ENCODE peak calls at places on chromosomes 1 and 21, in nine cellular contexts. H, V, Z, J, S, Y, P, W and F are unnamed samples. For H3K79me2, the result is how much of the 10 kb centered on the place peaks cover.

GRCh38 chr1:99650773-99651437 is 5.0 kb downstream of the PALMD start:
- DNase-seq in H (peak), V (peak), Z (no peak), J (no peak), S (peak), Y (no peak), P (no peak), W (no peak), F (no peak)

GRCh38 chr21:16418663-16419062 is 688.9 kb downstream of the USP25 start:
- DNase-seq in H (no peak), V (no peak), Z (no peak), J (no peak), S (no peak), Y (no peak), P (no peak), W (no peak), F (no peak)

GRCh38 chr1:10634428-10635384 is 160.0 kb downstream of the PEX14 start:
- DNase-seq in H (no peak), V (no peak), Z (no peak), J (no peak), S (peak), Y (peak), P (no peak), W (peak), F (no peak)

GRCh38 chr1:58304584-58304983 is 241.9 kb downstream of the OMA1 start:
- DNase-seq in H (no peak), V (no peak), Z (no peak), J (no peak), S (no peak), Y (no peak), P (no peak), W (no peak), F (no peak)

GRCh38 chr1:1564278-1564677 is 10.4 kb downstream of the SSU72 start:
- DNase-seq in H (no peak), V (no peak), Z (no peak), J (no peak), S (no peak), Y (no peak), P (no peak), W (no peak), F (no peak)

GRCh38 chr1:171740987-171741871 is 636 bp downstream of the VAMP4 start:
- DNase-seq in H (peak), V (peak), Z (peak), J (no peak), S (peak), Y (peak), P (peak), W (peak), F (peak)

GRCh38 chr1:93471911-93472310 is 24.0 kb downstream of the FNBP1L start:
- DNase-seq in H (no peak), V (no peak), Z (no peak), J (no peak), S (peak), Y (no peak), P (no peak), W (peak), F (no peak)

GRCh38 chr1:45172015-45172414 is 34.4 kb downstream of the ZSWIM5 start:
- DNase-seq in H (no peak), V (no peak), Z (no peak), J (no peak), S (peak), Y (no peak), P (no peak), W (peak), F (peak)

GRCh38 chr1:209630383-209631219 is 21.6 kb downstream of the LAMB3 start:
- DNase-seq in H (no peak), V (peak), Z (no peak), J (no peak), S (no peak), Y (no peak), P (no peak), W (no peak), F (no peak)

GRCh38 chr1:188169971-188170370 is 1341.2 kb downstream of the PLA2G4A start:
- DNase-seq in H (no peak), V (no peak), Z (no peak), J (no peak), S (no peak), Y (no peak), P (no peak), W (no peak), F (no peak)

GRCh38 chr1:17665950-17666720 is 89.0 kb upstream of the ACTL8 start:
- DNase-seq in H (no peak), V (peak), Z (no peak), J (no peak), S (peak), Y (no peak), P (no peak), W (no peak), F (no peak)

GRCh38 chr1:50829010-50829958 is 130.8 kb downstream of the FAF1 start:
- DNase-seq in H (no peak), V (no peak), Z (no peak), J (no peak), S (peak), Y (no peak), P (no peak), W (no peak), F (no peak)

GRCh38 chr1:31699341-31699891 is 4.4 kb downstream of the COL16A1 start:
- DNase-seq in H (no peak), V (no peak), Z (no peak), J (no peak), S (no peak), Y (peak), P (peak), W (no peak), F (no peak)

GRCh38 chr21:43767980-43768867 is 7.9 kb downstream of the CSTB start:
- DNase-seq in H (peak), V (peak), Z (no peak), J (peak), S (peak), Y (no peak), P (no peak), W (peak), F (peak)

GRCh38 chr1:24968941-24969585 is 39.0 kb upstream of the RUNX3 start:
- DNase-seq in H (no peak), V (no peak), Z (no peak), J (no peak), S (no peak), Y (no peak), P (no peak), W (peak), F (no peak)

GRCh38 chr1:32881871-32882850 is 4.1 kb upstream of the HPCA start:
- DNase-seq in H (no peak), V (no peak), Z (no peak), J (no peak), S (no peak), Y (peak), P (no peak), W (no peak), F (no peak)

GRCh38 chr1:116808476-116809180 is 54.4 kb downstream of the CD2 start:
- DNase-seq in H (no peak), V (no peak), Z (no peak), J (no peak), S (peak), Y (no peak), P (no peak), W (no peak), F (no peak)

GRCh38 chr21:16913010-16913409 is 599.8 kb upstream of the CXADR start:
- DNase-seq in H (peak), V (peak), Z (no peak), J (no peak), S (peak), Y (peak), P (no peak), W (no peak), F (no peak)

GRCh38 chr1:42335809-42336518 is 929 bp upstream of the FOXJ3 start:
- DNase-seq in H (no peak), V (no peak), Z (no peak), J (no peak), S (peak), Y (no peak), P (no peak), W (peak), F (peak)

GRCh38 chr1:6585081-6585722 is 5.4 kb downstream of the ZBTB48 start:
- DNase-seq in H (no peak), V (no peak), Z (no peak), J (no peak), S (no peak), Y (peak), P (no peak), W (no peak), F (no peak)

GRCh38 chr1:228377664-228378452 is 28.8 kb downstream of the TRIM11 start:
- DNase-seq in H (no peak), V (no peak), Z (no peak), J (no peak), S (no peak), Y (no peak), P (no peak), W (peak), F (no peak)

GRCh38 chr1:42910985-42911384 is 47.7 kb downstream of the SLC2A1 start:
- DNase-seq in H (no peak), V (no peak), Z (no peak), J (no peak), S (no peak), Y (no peak), P (no peak), W (no peak), F (no peak)

GRCh38 chr1:201059871-201060555 is 36.5 kb upstream of the KIF21B start:
- DNase-seq in H (no peak), V (no peak), Z (no peak), J (no peak), S (no peak), Y (no peak), P (no peak), W (no peak), F (no peak)

GRCh38 chr1:111736548-111737215 is 2.5 kb downstream of the INKA2 start:
- DNase-seq in H (peak), V (no peak), Z (no peak), J (no peak), S (no peak), Y (no peak), P (no peak), W (no peak), F (no peak)

DNA sequence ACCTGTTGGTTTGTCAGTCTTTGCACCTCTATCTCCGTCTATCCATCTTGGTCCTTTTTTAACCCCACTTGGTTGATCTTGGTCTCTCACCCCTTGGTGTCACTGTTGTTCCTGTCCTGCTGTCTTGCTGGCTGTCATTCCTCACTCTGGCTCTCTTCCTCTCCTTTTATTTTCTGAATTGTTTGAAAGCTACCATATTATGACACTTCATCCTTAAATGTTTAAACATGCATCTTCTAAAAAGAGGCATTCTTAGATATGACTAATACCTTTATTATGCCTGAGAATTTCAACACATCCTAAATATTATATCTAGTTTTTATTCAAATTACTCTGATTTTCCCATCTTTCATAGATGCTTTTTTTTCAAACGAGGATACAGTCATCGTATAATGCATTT is 37.0 kb downstream of the BACH1 start:
- DNase-seq in H (no peak), V (no peak), Z (no peak), J (no peak), S (peak), Y (no peak), P (no peak), W (peak), F (no peak)
- H3K79me2 ChIP-seq in H (under half), V (under half), Z (half or more), J (under half), S (half or more), Y (half or more), P (under half), W (under half), F (half or more)

DNA sequence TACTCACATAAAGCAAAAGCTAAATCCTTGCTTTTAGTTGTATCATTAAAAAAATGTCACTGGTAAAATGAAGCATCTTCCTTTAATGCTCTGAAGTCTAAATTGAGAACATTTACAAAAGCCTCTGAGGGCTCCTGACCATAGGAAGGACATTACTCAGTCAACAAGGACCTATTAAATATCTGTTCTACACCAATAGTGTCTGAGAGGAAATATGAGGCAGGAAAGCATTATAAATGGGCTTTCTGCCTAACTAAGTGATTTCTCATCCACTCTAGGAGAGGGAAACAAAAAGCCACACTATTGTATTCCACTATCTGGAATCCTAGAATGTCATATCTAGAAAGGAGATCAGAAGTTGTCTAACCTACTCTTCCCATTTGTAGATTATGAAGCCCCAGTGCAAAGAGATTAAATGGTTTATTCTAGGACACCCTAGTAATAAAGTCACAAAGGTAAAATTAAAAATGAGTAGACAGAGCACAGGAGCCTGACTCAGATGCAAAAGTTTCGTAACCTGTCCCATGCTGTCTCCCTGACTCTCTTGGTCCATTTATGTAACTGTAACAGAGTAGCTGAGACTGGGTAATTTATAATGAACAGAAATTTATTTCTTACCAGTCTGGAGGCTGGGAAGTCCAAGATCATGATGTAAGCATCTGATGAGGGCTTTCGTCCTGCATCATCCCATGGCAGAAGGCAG is 17.6 kb downstream of the RGS1 start:
- DNase-seq in H (no peak), V (no peak), Z (no peak), J (no peak), S (peak), Y (no peak), P (no peak), W (no peak), F (no peak)
- TF ChIP-seq EZH2phosphoT487 in H (no peak), V (no peak), Z (no peak), J (no peak), S (no peak), Y (no peak), P (no peak), W (no peak), F (no peak)

GRCh38 chr1:178740491-178740890 is 15.4 kb downstream of the RALGPS2 start:
- DNase-seq in H (no peak), V (no peak), Z (no peak), J (no peak), S (no peak), Y (no peak), P (no peak), W (no peak), F (no peak)
- H3K79me2 ChIP-seq in H (under half), V (under half), Z (under half), J (under half), S (half or more), Y (under half), P (half or more), W (under half), F (under half)

GRCh38 chr1:219271914-219272545 is 98.4 kb downstream of the LYPLAL1 start:
- DNase-seq in H (no peak), V (no peak), Z (no peak), J (no peak), S (peak), Y (peak), P (no peak), W (peak), F (no peak)
- TF ChIP-seq EZH2phosphoT487 in H (no peak), V (no peak), Z (no peak), J (no peak), S (no peak), Y (no peak), P (no peak), W (no peak), F (no peak)

GRCh38 chr1:230149751-230150584 is 82.9 kb downstream of the GALNT2 start:
- DNase-seq in H (no peak), V (no peak), Z (peak), J (no peak), S (no peak), Y (no peak), P (peak), W (no peak), F (no peak)
- H3K79me2 ChIP-seq in H (half or more), V (under half), Z (half or more), J (under half), S (half or more), Y (half or more), P (under half), W (half or more), F (half or more)

DNA sequence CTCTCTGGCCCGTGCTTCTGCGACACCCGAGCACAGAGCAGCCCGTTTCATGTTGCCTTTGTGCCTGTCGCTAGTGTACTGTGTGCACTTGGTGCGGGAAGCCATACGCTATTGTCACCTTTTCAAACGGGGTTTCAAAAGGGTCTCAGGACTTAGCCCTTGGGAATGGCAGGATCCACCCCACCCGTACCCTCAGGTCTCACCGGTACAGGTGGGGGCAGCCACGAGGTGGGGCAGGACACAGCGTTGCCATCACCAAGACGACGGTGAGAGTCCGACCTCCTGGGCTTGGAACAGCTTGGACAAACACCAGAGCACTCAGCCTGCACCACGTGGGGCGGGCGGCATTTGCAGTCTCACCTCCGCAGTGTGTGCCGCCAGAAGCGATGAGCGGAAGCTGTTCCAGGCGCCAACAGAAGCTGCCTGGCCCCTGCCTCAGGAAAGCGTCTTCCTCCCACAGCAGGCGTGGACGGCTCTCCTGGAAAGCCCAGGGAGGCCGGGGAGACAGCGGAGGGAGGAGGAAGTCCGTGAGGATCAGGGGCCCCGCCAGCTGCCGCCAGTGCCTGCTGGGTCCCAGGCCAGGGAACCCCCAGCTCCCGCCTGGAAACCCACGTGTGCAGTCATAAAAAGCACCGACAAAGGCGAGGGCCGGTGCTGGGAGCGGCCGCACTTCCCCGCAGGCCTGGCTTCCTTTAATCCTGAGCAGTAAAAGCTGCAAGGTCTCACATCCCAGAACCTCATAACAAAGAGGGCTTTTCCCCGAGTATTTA is 131.3 kb upstream of the ARHGEF16 start:
- DNase-seq in H (peak), V (no peak), Z (no peak), J (no peak), S (peak), Y (no peak), P (no peak), W (no peak), F (peak)
- TF ChIP-seq EZH2phosphoT487 in H (no peak), V (no peak), Z (peak), J (no peak), S (no peak), Y (no peak), P (no peak), W (no peak), F (no peak)